ENCODE peak calls at places on chromosomes 5 and 9, in seven cellular contexts. R is COLO829, O is activated T-cell treated with anti-CD3 and anti-CD28 coated beads for 4 hours, D is HS-27A, J is non-pigmented ciliary epithelial cell, N is endodermal cell, I is KBM-7. V is an unnamed sample.

GRCh38 chr5:151243564-151243963 is 9.4 kb upstream of the GM2A start:
- DNase-seq in R (no peak), O (no peak), D (no peak), J (no peak), N (no peak), I (no peak), V (no peak)

GRCh38 chr9:86027767-86028166 is 71.6 kb downstream of the GOLM1 start:
- DNase-seq in R (no peak), O (no peak), D (no peak), J (no peak), N (no peak), I (no peak), V (no peak)

GRCh38 chr9:71819115-71819739 is 50.9 kb upstream of the CEMIP2 start:
- DNase-seq in R (peak), O (peak), D (no peak), J (no peak), N (peak), I (peak), V (no peak)

GRCh38 chr9:29556317-29556716 is 1983.0 kb upstream of the C9orf72 start:
- DNase-seq in R (no peak), O (no peak), D (no peak), J (peak), N (no peak), I (peak), V (no peak)

GRCh38 chr9:8750639-8751041 is 951.1 kb upstream of the DMAC1 start:
- DNase-seq in R (peak), O (no peak), D (no peak), J (no peak), N (peak), I (no peak), V (no peak)

GRCh38 chr5:115601709-115602584 is at the start of gene TICAM2:
- DNase-seq in R (no peak), O (peak), D (no peak), J (no peak), N (peak), I (peak), V (no peak)

GRCh38 chr5:116942622-116943021 is 368.0 kb upstream of the SEMA6A start:
- DNase-seq in R (peak), O (no peak), D (no peak), J (no peak), N (no peak), I (no peak), V (no peak)

GRCh38 chr5:129904667-129905466 is 602 bp downstream of the CHSY3 start:
- DNase-seq in R (no peak), O (no peak), D (no peak), J (no peak), N (peak), I (no peak), V (no peak)

GRCh38 chr9:100567856-100568255 is 10.0 kb upstream of the CAVIN4 start:
- DNase-seq in R (no peak), O (no peak), D (no peak), J (no peak), N (no peak), I (no peak), V (no peak)

GRCh38 chr9:34650816-34651215 is 1.2 kb upstream of the IL11RA start:
- DNase-seq in R (no peak), O (no peak), D (no peak), J (no peak), N (no peak), I (no peak), V (no peak)

GRCh38 chr5:74798977-74799911 is 32.2 kb downstream of the NSA2 start:
- DNase-seq in R (no peak), O (no peak), D (no peak), J (no peak), N (no peak), I (no peak), V (no peak)

GRCh38 chr5:31551878-31552277 is 19.8 kb downstream of the C5orf22 start:
- DNase-seq in R (no peak), O (no peak), D (no peak), J (no peak), N (no peak), I (no peak), V (no peak)

GRCh38 chr9:105191508-105192118 is 52.8 kb upstream of the SLC44A1 start:
- DNase-seq in R (no peak), O (no peak), D (no peak), J (no peak), N (no peak), I (peak), V (no peak)

GRCh38 chr9:109771084-109771483 is 8.9 kb upstream of the PALM2AKAP2 start:
- DNase-seq in R (no peak), O (no peak), D (peak), J (peak), N (peak), I (no peak), V (peak)

GRCh38 chr5:34735436-34736426 is 79.6 kb downstream of the RAI14 start:
- DNase-seq in R (no peak), O (no peak), D (no peak), J (no peak), N (no peak), I (no peak), V (peak)

GRCh38 chr5:135135530-135136201 is 101.6 kb upstream of the PITX1 start:
- DNase-seq in R (no peak), O (no peak), D (no peak), J (no peak), N (peak), I (no peak), V (peak)

GRCh38 chr5:178271726-178272479 is 39.3 kb upstream of the PHYKPL start:
- DNase-seq in R (no peak), O (no peak), D (no peak), J (no peak), N (no peak), I (no peak), V (no peak)

GRCh38 chr5:181223041-181223728 is at the start of gene TRIM41:
- DNase-seq in R (peak), O (peak), D (no peak), J (peak), N (peak), I (peak), V (peak)

GRCh38 chr5:30928966-30929365 is 264.5 kb upstream of the CDH6 start:
- DNase-seq in R (no peak), O (no peak), D (no peak), J (no peak), N (no peak), I (no peak), V (no peak)

GRCh38 chr9:31683126-31683525 is 701.3 kb upstream of the ACO1 start:
- DNase-seq in R (peak), O (no peak), D (no peak), J (peak), N (no peak), I (no peak), V (no peak)

V was measured in AG09319.